ENCODE peak calls at places on chromosomes 1 and 21, in ten cellular contexts. G, Z, S, N, J, P, O, M, D and H are unnamed samples.

GRCh38 chr1:222454196-222454595 is 93.7 kb downstream of the HHIPL2 start:
- DNase-seq in G (no peak), Z (no peak), S (no peak), N (no peak), J (no peak), P (no peak), O (no peak), M (no peak), D (no peak), H (no peak)

GRCh38 chr1:219697667-219698066 is 84.8 kb upstream of the ZC3H11B start:
- DNase-seq in G (no peak), Z (no peak), S (no peak), N (no peak), J (no peak), P (no peak), O (no peak), M (no peak), D (no peak), H (no peak)

GRCh38 chr21:38267991-38268858 is 11.4 kb downstream of the KCNJ15 start:
- DNase-seq in G (no peak), Z (no peak), S (peak; percentile 51), N (no peak), J (no peak), P (peak; percentile 44), O (no peak), M (no peak), D (no peak), H (no peak)

GRCh38 chr1:94110021-94110761 is 10.8 kb downstream of the ABCA4 start:
- DNase-seq in G (no peak), Z (no peak), S (no peak), N (no peak), J (no peak), P (no peak), O (no peak), M (no peak), D (no peak), H (no peak)

GRCh38 chr1:58457023-58457635 is 89.4 kb downstream of the OMA1 start:
- DNase-seq in G (no peak), Z (no peak), S (no peak), N (no peak), J (no peak), P (no peak), O (no peak), M (no peak), D (no peak), H (no peak)

GRCh38 chr1:56958526-56958925 is 7.3 kb downstream of the C8B start:
- DNase-seq in G (no peak), Z (no peak), S (no peak), N (peak; percentile 49), J (no peak), P (no peak), O (no peak), M (peak; percentile 41), D (no peak), H (no peak)

GRCh38 chr1:241695454-241696171 is 43.5 kb downstream of the WDR64 start:
- DNase-seq in G (no peak), Z (no peak), S (peak; percentile 32), N (no peak), J (no peak), P (no peak), O (no peak), M (no peak), D (no peak), H (no peak)

GRCh38 chr1:54270543-54270942 is 70.6 kb downstream of the MRPL37 start:
- DNase-seq in G (no peak), Z (no peak), S (no peak), N (no peak), J (no peak), P (no peak), O (no peak), M (no peak), D (no peak), H (no peak)

GRCh38 chr1:209808059-209808494 is 2.1 kb upstream of the IRF6 start:
- DNase-seq in G (no peak), Z (no peak), S (peak; percentile 99), N (peak; percentile 95), J (no peak), P (no peak), O (no peak), M (no peak), D (peak; percentile 44), H (no peak)

GRCh38 chr1:230501845-230502244 is 75.7 kb upstream of the PGBD5 start:
- DNase-seq in G (no peak), Z (no peak), S (no peak), N (no peak), J (no peak), P (no peak), O (no peak), M (no peak), D (no peak), H (no peak)

GRCh38 chr1:74652711-74653131 is 20.9 kb downstream of the ERICH3 start:
- DNase-seq in G (no peak), Z (no peak), S (peak; percentile 99), N (peak; percentile 28), J (no peak), P (no peak), O (no peak), M (no peak), D (no peak), H (no peak)

GRCh38 chr1:225693085-225693698 is 40.3 kb upstream of the ENAH start:
- DNase-seq in G (no peak), Z (no peak), S (no peak), N (no peak), J (no peak), P (no peak), O (no peak), M (no peak), D (no peak), H (no peak)

GRCh38 chr1:151455231-151455630 is 4.1 kb downstream of the POGZ start:
- DNase-seq in G (no peak), Z (no peak), S (no peak), N (no peak), J (no peak), P (no peak), O (no peak), M (no peak), D (no peak), H (no peak)

GRCh38 chr1:151459331-151460046 is at the start of gene POGZ:
- DNase-seq in G (peak; percentile 88), Z (peak; percentile 96), S (peak; percentile 97), N (peak; percentile 99), J (peak; percentile 89), P (peak; percentile 96), O (peak; percentile 98), M (peak; percentile 96), D (peak; percentile 98), H (peak; percentile 91)

GRCh38 chr1:151458936-151459330 is 361 bp downstream of the POGZ start:
- DNase-seq in G (no peak), Z (peak; percentile 63), S (peak; percentile 69), N (peak; percentile 80), J (peak; percentile 50), P (peak; percentile 71), O (peak; percentile 86), M (peak; percentile 89), D (peak; percentile 74), H (peak; percentile 28)

GRCh38 chr1:151457911-151458882 is 1.1 kb downstream of the POGZ start:
- DNase-seq in G (no peak), Z (peak; percentile 59), S (peak; percentile 80), N (peak; percentile 89), J (peak; percentile 65), P (peak; percentile 62), O (peak; percentile 84), M (peak; percentile 80), D (peak; percentile 78), H (peak; percentile 34)

GRCh38 chr1:151455966-151456365 is 3.3 kb downstream of the POGZ start:
- DNase-seq in G (no peak), Z (no peak), S (no peak), N (no peak), J (no peak), P (no peak), O (no peak), M (no peak), D (no peak), H (no peak)
- H3K4me1 ChIP-seq in G (peaks cover 2% of the 10 kb centered on the region), Z (peaks cover 24% of the 10 kb centered on the region), S (peaks cover 12% of the 10 kb centered on the region), N (peaks cover 17% of the 10 kb centered on the region), J (peaks cover 6% of the 10 kb centered on the region), P (peaks cover 6% of the 10 kb centered on the region), O (peaks cover 15% of the 10 kb centered on the region), M (no peaks in the 10 kb centered on the region), D (no peaks in the 10 kb centered on the region), H (peaks cover 16% of the 10 kb centered on the region)

DNA sequence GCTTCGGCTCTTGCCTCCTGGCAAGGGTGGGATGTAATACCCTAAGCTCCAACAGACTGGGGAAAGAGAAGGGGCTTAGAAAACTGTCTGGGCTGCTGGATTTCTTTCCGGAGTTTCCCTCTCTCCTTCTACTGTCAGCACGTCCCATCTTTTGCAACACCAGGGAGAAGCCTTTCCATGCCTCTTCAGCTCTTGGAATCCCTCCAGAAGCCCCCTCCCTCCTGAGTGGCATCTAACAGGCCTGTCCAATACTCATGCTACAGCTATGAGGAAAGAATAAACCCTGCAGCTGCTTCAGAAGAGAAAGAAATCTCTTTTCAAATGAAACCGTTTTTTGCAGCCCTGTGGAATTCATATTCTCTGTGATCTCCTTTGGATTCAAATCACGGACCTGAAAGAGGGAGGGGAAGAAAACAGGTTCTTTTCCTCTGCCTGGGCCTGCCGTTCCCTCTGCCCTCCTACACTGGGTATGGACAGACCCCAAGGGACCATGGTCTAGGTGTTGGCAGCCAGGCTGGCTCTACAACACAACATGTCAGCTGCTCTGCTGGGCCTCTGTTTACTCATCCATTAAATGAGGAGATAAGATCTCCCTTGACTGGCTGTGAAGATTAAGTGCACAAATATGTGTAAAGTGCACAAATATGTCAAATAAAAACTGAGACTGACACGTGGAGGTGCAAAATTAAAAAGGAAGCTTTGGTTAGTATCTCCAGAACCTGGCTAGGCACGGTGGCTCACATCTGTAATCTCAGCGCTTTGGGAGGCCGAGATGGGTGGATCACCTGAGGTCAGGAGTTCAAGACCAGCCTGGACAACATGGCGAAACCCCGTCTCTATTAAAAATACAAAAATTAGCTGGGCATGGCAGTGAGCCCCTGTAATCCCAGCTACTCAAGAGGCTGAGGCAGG is 6.0 kb upstream of the CAPN2 start:
- DNase-seq in G (no peak), Z (peak; percentile 56), S (peak; percentile 89), N (peak; percentile 96), J (no peak), P (no peak), O (no peak), M (no peak), D (no peak), H (peak; percentile 34)
- H3K4me1 ChIP-seq in G (no peaks in the 10 kb centered on the region), Z (peaks cover 38% of the 10 kb centered on the region), S (peaks cover 93% of the 10 kb centered on the region), N (peaks cover 27% of the 10 kb centered on the region), J (no peaks in the 10 kb centered on the region), P (peaks cover 7% of the 10 kb centered on the region), O (peaks cover 27% of the 10 kb centered on the region), M (no peaks in the 10 kb centered on the region), D (peaks cover 26% of the 10 kb centered on the region), H (peaks cover 26% of the 10 kb centered on the region)

GRCh38 chr1:167455786-167456446 is 62.4 kb downstream of the CD247 start:
- DNase-seq in G (no peak), Z (peak; percentile 37), S (peak; percentile 21), N (peak; percentile 24), J (peak; percentile 45), P (no peak), O (no peak), M (peak; percentile 56), D (peak; percentile 36), H (peak; percentile 21)
- H3K4me1 ChIP-seq in G (peaks cover 3% of the 10 kb centered on the region), Z (peaks cover 4% of the 10 kb centered on the region), S (peaks cover 6% of the 10 kb centered on the region), N (peaks cover 14% of the 10 kb centered on the region), J (peaks cover 61% of the 10 kb centered on the region), P (no peaks in the 10 kb centered on the region), O (peaks cover 5% of the 10 kb centered on the region), M (peaks cover 15% of the 10 kb centered on the region), D (no peaks in the 10 kb centered on the region), H (no peaks in the 10 kb centered on the region)

DNA sequence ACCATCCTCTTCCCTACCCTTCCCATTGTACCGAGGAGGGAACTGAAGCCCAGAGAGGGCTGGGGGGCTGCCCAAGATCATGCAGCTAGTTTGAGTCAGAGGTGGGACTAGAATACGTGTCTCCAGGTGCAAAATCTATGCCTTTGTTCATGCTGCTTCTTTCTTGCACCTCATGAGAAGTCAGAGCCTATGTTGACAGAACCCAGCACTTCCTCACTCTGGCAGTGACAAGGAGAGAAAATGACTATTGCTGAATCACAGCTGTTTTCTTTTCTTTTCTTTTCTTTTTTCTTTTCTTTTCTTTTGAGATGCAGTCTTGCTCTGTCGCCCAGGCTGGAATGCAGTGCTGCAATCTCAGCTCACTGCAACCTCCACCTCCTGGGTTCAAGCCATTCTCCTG is 1.7 kb upstream of the FUCA1 start:
- DNase-seq in G (no peak), Z (no peak), S (no peak), N (no peak), J (no peak), P (no peak), O (no peak), M (no peak), D (no peak), H (no peak)
- H3K4me1 ChIP-seq in G (no peaks in the 10 kb centered on the region), Z (peaks cover 11% of the 10 kb centered on the region), S (peaks cover 31% of the 10 kb centered on the region), N (no peaks in the 10 kb centered on the region), J (peaks cover 18% of the 10 kb centered on the region), P (no peaks in the 10 kb centered on the region), O (peaks cover 10% of the 10 kb centered on the region), M (peaks cover 5% of the 10 kb centered on the region), D (peaks cover 2% of the 10 kb centered on the region), H (peaks cover 17% of the 10 kb centered on the region)